ENCODE peak calls at places on chromosomes 13 and 19, in four cellular contexts. N is IMR-90, L is A673, U is ovary. X is an unnamed sample.
A peak's percentile ranks its signal among the peaks of the same experiment; 100 is the strongest.

GRCh38 chr19:44912854-44913253 is 1.6 kb upstream of the APOC1 start:
- DNase-seq in U (peak; percentile 49), N (no peak), L (no peak), X (peak; percentile 95)

GRCh38 chr19:41225238-41226052 is 6.4 kb downstream of the AXL start:
- DNase-seq in L (peak; percentile 53), N (peak; percentile 100), U (peak; percentile 87), X (peak; percentile 81)

GRCh38 chr13:35179920-35180663 is 238.0 kb downstream of the NBEA start:
- DNase-seq in N (no peak), L (no peak), U (no peak), X (no peak)

GRCh38 chr19:50565984-50566903 is 2.0 kb downstream of the LRRC4B start:
- DNase-seq in N (no peak), U (no peak), L (peak; percentile 58), X (no peak)

GRCh38 chr13:79886601-79887000 is 405.6 kb downstream of the NDFIP2 start:
- DNase-seq in L (no peak), N (no peak), U (no peak), X (no peak)

GRCh38 chr13:77789386-77789785 is 91.9 kb downstream of the SLAIN1 start:
- DNase-seq in U (no peak), L (no peak), N (no peak), X (no peak)

GRCh38 chr19:35115538-35115951 is at the start of gene FXYD3:
- DNase-seq in N (no peak), L (no peak), U (no peak), X (no peak)

GRCh38 chr13:31797154-31797775 is 57.9 kb downstream of the RXFP2 start:
- DNase-seq in N (peak; percentile 55), L (peak; percentile 27), U (no peak), X (no peak)

GRCh38 chr13:79736356-79736755 is 255.4 kb downstream of the NDFIP2 start:
- DNase-seq in U (no peak), L (no peak), N (no peak), X (no peak)

GRCh38 chr13:65725001-65725400 is 1505.1 kb downstream of the PCDH9 start:
- DNase-seq in U (no peak), N (peak; percentile 8), L (no peak), X (no peak)

GRCh38 chr13:112705286-112705685 is 15.4 kb downstream of the ATP11A start:
- DNase-seq in L (no peak), U (no peak), N (no peak), X (no peak)

GRCh38 chr19:1844536-1845515 is 3.5 kb downstream of the REXO1 start:
- DNase-seq in N (no peak), L (no peak), U (no peak), X (no peak)

GRCh38 chr13:112454648-112455334 is 78.6 kb downstream of the SPACA7 start:
- DNase-seq in N (no peak), L (no peak), U (no peak), X (no peak)

GRCh38 chr19:55255618-55256423 is 3.0 kb downstream of the PPP6R1 start:
- DNase-seq in L (no peak), N (peak; percentile 60), U (no peak), X (no peak)

DNA sequence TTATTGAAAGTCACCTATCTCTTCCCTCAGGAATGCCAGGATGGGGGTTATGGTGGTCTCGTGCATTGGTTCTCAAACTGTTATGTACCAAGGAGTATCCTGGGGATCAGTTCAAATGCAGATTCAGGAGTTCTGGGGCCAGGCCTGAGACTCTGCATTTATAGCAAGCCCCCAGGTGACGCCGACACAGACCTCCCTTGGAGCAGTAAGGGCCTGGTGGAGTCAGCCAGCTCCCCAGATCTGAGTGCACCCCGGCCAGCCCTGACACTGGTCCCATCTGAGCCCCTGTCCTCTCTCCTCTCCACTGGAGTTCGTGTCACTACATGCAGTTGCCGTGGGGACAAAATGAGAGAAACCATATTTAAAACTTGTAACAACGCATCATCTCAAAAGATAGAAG is 112.9 kb downstream of the COL4A2 start:
- DNase-seq in N (no peak), L (no peak), U (no peak), X (no peak)
- H3K4me1 ChIP-seq in N (peaks cover 21% of the 10 kb centered on the region), L (no peaks in the 10 kb centered on the region), U (peaks cover 6% of the 10 kb centered on the region), X (peaks cover 29% of the 10 kb centered on the region)

DNA sequence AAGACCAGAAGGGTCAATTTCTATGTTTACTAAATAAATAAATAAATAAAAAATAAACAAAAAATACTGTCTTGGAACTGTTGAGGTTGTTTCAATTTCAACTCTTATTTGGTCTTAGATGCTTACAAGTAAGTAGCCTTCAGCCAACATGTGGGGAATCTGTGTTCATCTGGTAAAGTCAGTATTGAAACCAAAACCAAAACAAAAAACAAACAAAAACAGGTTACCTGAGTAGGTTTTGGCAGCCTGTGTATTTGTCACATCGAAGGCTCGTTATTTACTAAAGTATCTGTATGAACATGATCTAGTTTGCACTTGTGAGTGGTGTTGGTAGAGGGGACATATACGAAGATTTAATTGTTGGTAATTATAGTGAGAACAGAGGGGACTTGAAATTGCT is 471.5 kb downstream of the SLITRK5 start:
- DNase-seq in L (no peak), N (no peak), U (no peak), X (no peak)
- H3K27ac ChIP-seq in L (no peak overlapping the region), N (no peak overlapping the region), U (no peak overlapping the region), X (no peak overlapping the region)

GRCh38 chr19:6059996-6060599 is 50.2 kb downstream of the RFX2 start:
- DNase-seq in L (no peak), U (no peak), N (no peak), X (no peak)

GRCh38 chr19:6062961-6063575 is 47.2 kb downstream of the RFX2 start:
- DNase-seq in N (no peak), L (no peak), U (no peak), X (no peak)

GRCh38 chr19:6062274-6062673 is 48.0 kb downstream of the RFX2 start:
- DNase-seq in N (no peak), L (no peak), U (peak; percentile 66), X (peak; percentile 84)

GRCh38 chr19:6060600-6061391 is 49.5 kb downstream of the RFX2 start:
- DNase-seq in N (peak; percentile 16), L (no peak), U (peak; percentile 45), X (peak; percentile 57)

GRCh38 chr19:6061420-6062130 is 48.7 kb downstream of the RFX2 start:
- DNase-seq in U (peak; percentile 62), L (no peak), N (no peak), X (no peak)
- H3K4me1 ChIP-seq in U (peaks cover 34% of the 10 kb centered on the region), L (peaks cover 10% of the 10 kb centered on the region), N (peaks cover 25% of the 10 kb centered on the region), X (peaks cover 58% of the 10 kb centered on the region)

GRCh38 chr19:48896191-48896720 is 2.3 kb downstream of the TULP2 start:
- DNase-seq in L (peak; percentile 53), N (no peak), U (peak; percentile 83), X (no peak)
- H3K27ac ChIP-seq in L (no peak overlapping the region), N (no peak overlapping the region), U (peak overlapping the region; percentile 83), X (no peak overlapping the region)

DNA sequence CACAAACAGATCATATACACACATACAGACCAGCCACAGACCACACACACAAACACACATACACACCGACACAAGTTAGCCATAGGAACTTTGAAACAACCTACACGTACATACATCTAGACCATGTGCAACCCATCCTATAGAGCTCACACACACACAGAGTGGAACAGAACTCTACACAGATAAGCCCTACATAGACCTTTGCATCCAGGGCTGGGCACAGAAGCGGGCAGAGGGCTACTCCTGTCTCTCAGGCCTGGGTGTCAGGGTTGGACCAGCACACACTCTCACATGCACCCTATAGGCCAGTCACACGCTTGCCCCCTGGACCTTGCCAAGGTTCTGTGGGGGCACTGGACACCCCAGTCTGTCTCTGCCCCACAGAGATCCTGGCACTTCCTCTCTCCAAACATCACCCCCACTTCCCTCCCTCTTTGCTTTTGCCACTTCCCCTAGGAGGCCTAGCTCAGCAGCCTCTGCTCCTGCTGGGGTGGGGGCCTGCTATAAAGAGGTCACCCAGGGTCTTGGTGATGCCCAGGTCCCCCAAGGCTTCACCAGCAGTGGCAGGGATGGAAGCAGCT is 5.8 kb upstream of the JUNB start:
- DNase-seq in U (no peak), L (no peak), N (no peak), X (peak; percentile 55)
- H3K4me1 ChIP-seq in U (peaks cover 16% of the 10 kb centered on the region), L (peaks cover 52% of the 10 kb centered on the region), N (peaks cover 47% of the 10 kb centered on the region), X (peaks cover 63% of the 10 kb centered on the region)

GRCh38 chr19:10223488-10224213 is 7.5 kb downstream of the S1PR2 start:
- DNase-seq in N (no peak), L (no peak), U (no peak), X (no peak)

GRCh38 chr19:10217085-10217484 is 14.0 kb downstream of the S1PR2 start:
- DNase-seq in U (no peak), L (no peak), N (no peak), X (no peak)

GRCh38 chr19:10222201-10222890 is 8.8 kb downstream of the S1PR2 start:
- DNase-seq in U (no peak), L (no peak), N (no peak), X (no peak)

GRCh38 chr19:10220695-10221094 is 10.4 kb downstream of the S1PR2 start:
- DNase-seq in L (no peak), U (no peak), N (no peak), X (no peak)

DNA sequence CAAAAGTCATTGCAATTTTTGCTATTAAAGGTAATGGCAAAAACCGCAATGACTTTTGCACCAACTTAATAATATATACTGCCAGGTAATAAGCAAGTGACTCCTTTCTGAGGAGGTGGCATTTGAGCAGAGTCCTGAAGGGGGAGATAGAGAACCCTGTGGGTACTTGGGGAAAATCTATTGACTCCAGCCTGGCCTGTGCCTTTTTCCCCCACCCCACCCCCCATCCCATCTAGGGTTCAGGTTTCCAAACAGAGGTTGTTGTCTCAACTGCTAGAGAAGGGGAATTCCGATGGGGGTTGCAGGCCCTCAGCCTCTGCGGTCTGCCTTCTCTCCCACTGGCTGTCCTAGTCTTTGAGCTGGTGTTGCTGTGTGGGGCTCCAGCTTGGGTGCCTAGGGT is 11.5 kb downstream of the S1PR2 start:
- DNase-seq in N (peak; percentile 89), U (no peak), L (peak; percentile 22), X (no peak)
- H3K27ac ChIP-seq in N (peak overlapping the region; percentile 7), U (no peak overlapping the region), L (no peak overlapping the region), X (no peak overlapping the region)

DNA sequence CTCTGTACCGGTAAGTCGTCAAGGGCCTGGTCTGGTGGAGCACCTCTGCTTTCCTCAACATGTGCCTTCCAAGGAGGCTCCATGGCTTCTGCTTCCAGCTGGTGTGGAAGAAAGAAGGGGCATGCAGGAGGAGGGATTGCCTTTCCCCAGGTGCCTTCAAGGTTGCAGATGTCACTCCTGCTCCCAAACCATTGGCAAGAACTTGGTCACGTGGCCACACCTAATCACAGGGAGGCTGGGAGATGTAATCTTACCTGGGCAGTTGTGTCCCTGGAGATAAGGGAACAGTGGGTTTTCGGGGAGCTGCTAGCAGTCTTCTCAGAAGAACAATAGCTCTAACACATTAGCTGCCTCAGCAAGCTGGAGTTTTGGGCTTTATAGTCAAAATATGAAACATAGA is 9.7 kb upstream of the GPR18 start:
- DNase-seq in U (no peak), N (no peak), L (no peak), X (no peak)
- H3K4me1 ChIP-seq in U (no peaks in the 10 kb centered on the region), N (no peaks in the 10 kb centered on the region), L (no peaks in the 10 kb centered on the region), X (no peaks in the 10 kb centered on the region)

GRCh38 chr19:11202488-11203193 is 5.3 kb upstream of the KANK2 start:
- DNase-seq in L (no peak), N (no peak), U (peak; percentile 52), X (no peak)
- H3K27ac ChIP-seq in L (no peak overlapping the region), N (peak overlapping the region; percentile 89), U (peak overlapping the region; percentile 75), X (peak overlapping the region; percentile 88)